ENCODE peak calls at places on chromosome 21, in nine cellular contexts. S is lower lobe of right lung; L is cardiac muscle cell; B is GM23338; K is heart left ventricle; N is HAP-1; U is tibial nerve; H is Peyer's patch; D is effector memory CD4-positive, alpha-beta T cell. F is an unnamed sample. For H3K27me3, the result is how much of the 10 kb centered on the place peaks cover.

GRCh38 chr21:28770867-28771661 is 221.6 kb downstream of the LTN1 start:
- DNase-seq in D (no peak), K (no peak), B (no peak), U (no peak), H (no peak), N (no peak), S (no peak), L (peak), F (no peak)

GRCh38 chr21:39461419-39461818 is 9.6 kb downstream of the SH3BGR start:
- DNase-seq in L (no peak), K (no peak), D (no peak), U (no peak), H (no peak), B (no peak), S (no peak), N (no peak), F (no peak)

GRCh38 chr21:38095220-38095619 is 161.6 kb upstream of the KCNJ15 start:
- DNase-seq in L (no peak), D (no peak), S (no peak), B (no peak), H (no peak), U (no peak), K (no peak), N (no peak), F (no peak)

GRCh38 chr21:25639922-25640670 is 1.0 kb downstream of the JAM2 start:
- DNase-seq in D (no peak), N (peak), H (peak), B (peak), U (peak), S (no peak), K (peak), L (no peak), F (no peak)

GRCh38 chr21:21929228-21929627 is 931.0 kb downstream of the NCAM2 start:
- DNase-seq in S (no peak), L (no peak), K (no peak), D (no peak), H (no peak), N (no peak), B (no peak), U (no peak), F (no peak)

GRCh38 chr21:38790961-38791360 is 14.8 kb upstream of the ETS2 start:
- DNase-seq in K (no peak), L (no peak), B (no peak), D (no peak), H (no peak), U (no peak), N (no peak), S (no peak), F (no peak)

GRCh38 chr21:26067836-26068401 is 102.7 kb downstream of the APP start:
- DNase-seq in L (peak), S (no peak), K (no peak), D (no peak), U (no peak), H (no peak), N (no peak), B (no peak), F (no peak)

GRCh38 chr21:27104749-27105439 is 138.0 kb upstream of the ADAMTS5 start:
- DNase-seq in U (no peak), B (no peak), S (no peak), D (no peak), N (no peak), L (peak), H (no peak), K (no peak), F (no peak)

GRCh38 chr21:44024895-44025353 is 12.8 kb downstream of the TRAPPC10 start:
- DNase-seq in D (no peak), B (peak), H (no peak), N (no peak), L (peak), U (no peak), K (peak), S (peak), F (no peak)

GRCh38 chr21:14452031-14452778 is 69.3 kb upstream of the HSPA13 start:
- DNase-seq in K (no peak), S (no peak), L (peak), H (peak), U (no peak), D (no peak), N (no peak), B (no peak), F (no peak)

GRCh38 chr21:44525431-44526095 is 14.4 kb downstream of the KRTAP10-1 start:
- DNase-seq in U (no peak), L (no peak), H (no peak), D (no peak), B (no peak), S (no peak), N (no peak), K (peak), F (no peak)

GRCh38 chr21:41048141-41048540 is 119.8 kb upstream of the BACE2 start:
- DNase-seq in S (no peak), U (no peak), L (no peak), K (no peak), D (no peak), B (no peak), H (no peak), N (no peak), F (no peak)

GRCh38 chr21:19998450-19998849 is 999.8 kb upstream of the NCAM2 start:
- DNase-seq in L (no peak), B (no peak), U (no peak), N (no peak), S (no peak), D (no peak), K (no peak), H (no peak), F (no peak)

GRCh38 chr21:35602811-35603210 is 457.5 kb downstream of the SETD4 start:
- DNase-seq in S (no peak), K (no peak), L (no peak), B (no peak), D (no peak), U (no peak), H (no peak), N (no peak), F (no peak)

GRCh38 chr21:37659874-37660273 is 256.4 kb downstream of the KCNJ6 start:
- DNase-seq in S (no peak), B (no peak), H (no peak), K (peak), L (no peak), D (no peak), N (no peak), U (no peak), F (no peak)

GRCh38 chr21:24369751-24370150 is 1237.5 kb downstream of the MRPL39 start:
- DNase-seq in D (no peak), U (no peak), B (no peak), K (no peak), H (no peak), L (no peak), N (no peak), S (no peak), F (no peak)

GRCh38 chr21:21000576-21001175 is 2.5 kb downstream of the NCAM2 start:
- DNase-seq in B (no peak), K (no peak), L (no peak), S (no peak), H (no peak), D (no peak), N (no peak), U (no peak), F (no peak)

GRCh38 chr21:17454315-17455027 is 58.4 kb upstream of the CXADR start:
- DNase-seq in L (peak), N (peak), U (peak), D (no peak), B (peak), H (no peak), K (no peak), S (no peak), F (no peak)

GRCh38 chr21:38250991-38251418 is 5.8 kb upstream of the KCNJ15 start:
- DNase-seq in S (no peak), U (no peak), N (no peak), D (no peak), L (no peak), K (no peak), B (peak), H (no peak), F (no peak)

GRCh38 chr21:39125752-39126485 is 57.3 kb downstream of the PSMG1 start:
- DNase-seq in S (no peak), L (peak), K (peak), N (peak), B (peak), D (no peak), U (no peak), H (no peak), F (no peak)

GRCh38 chr21:19541612-19542011 is 1138.0 kb upstream of the TMPRSS15 start:
- DNase-seq in B (no peak), L (no peak), U (no peak), N (no peak), D (no peak), H (no peak), S (no peak), K (no peak), F (no peak)

GRCh38 chr21:44499631-44500030 is 40.4 kb downstream of the KRTAP10-1 start:
- DNase-seq in S (no peak), U (no peak), H (no peak), B (no peak), L (no peak), D (no peak), K (no peak), N (no peak), F (no peak)

GRCh38 chr21:39137248-39138186 is 45.7 kb downstream of the PSMG1 start:
- DNase-seq in U (no peak), N (no peak), K (no peak), S (no peak), H (no peak), L (peak), D (no peak), B (peak), F (no peak)

GRCh38 chr21:26852422-26852821 is 7.2 kb upstream of the ADAMTS1 start:
- DNase-seq in D (no peak), L (no peak), K (no peak), S (no peak), N (peak), B (peak), H (no peak), U (no peak), F (no peak)

GRCh38 chr21:38327984-38328383 is 71.2 kb downstream of the KCNJ15 start:
- DNase-seq in B (no peak), S (no peak), L (no peak), K (no peak), N (no peak), U (no peak), D (no peak), H (no peak), F (no peak)

GRCh38 chr21:28402616-28402989 is 590.1 kb downstream of the LTN1 start:
- DNase-seq in B (no peak), S (no peak), H (no peak), L (no peak), K (no peak), N (no peak), U (no peak), D (no peak), F (no peak)

GRCh38 chr21:39972976-39973375 is 105.7 kb downstream of the PCP4 start:
- DNase-seq in D (no peak), H (no peak), B (no peak), S (no peak), K (no peak), L (no peak), N (no peak), U (no peak), F (no peak)

GRCh38 chr21:28771790-28772501 is 220.7 kb downstream of the LTN1 start:
- DNase-seq in H (no peak), B (no peak), L (peak), K (no peak), N (no peak), U (no peak), S (no peak), D (no peak), F (no peak)

GRCh38 chr21:38990424-38990794 is 184.7 kb downstream of the ETS2 start:
- DNase-seq in H (no peak), U (no peak), S (no peak), K (no peak), D (no peak), B (peak), N (no peak), L (no peak), F (no peak)

GRCh38 chr21:26405735-26406361 is 167.2 kb downstream of the CYYR1 start:
- DNase-seq in H (no peak), N (peak), K (no peak), L (peak), B (peak), D (no peak), S (no peak), U (no peak), F (no peak)

GRCh38 chr21:35565204-35565611 is 495.1 kb downstream of the SETD4 start:
- DNase-seq in S (no peak), D (no peak), B (no peak), N (no peak), U (no peak), H (no peak), L (peak), K (peak), F (no peak)

GRCh38 chr21:30249936-30250335 is 32.8 kb downstream of the KRTAP24-1 start:
- DNase-seq in K (no peak), S (no peak), N (no peak), U (no peak), D (no peak), H (no peak), L (no peak), B (no peak), F (no peak)

GRCh38 chr21:25862596-25862995 is 127.8 kb downstream of the GABPA start:
- DNase-seq in S (no peak), L (peak), H (no peak), U (no peak), B (peak), D (no peak), K (no peak), N (peak), F (no peak)

GRCh38 chr21:31266241-31266640 is 77.8 kb downstream of the TIAM1 start:
- DNase-seq in H (no peak), L (no peak), U (no peak), K (no peak), S (no peak), N (no peak), D (no peak), B (no peak), F (no peak)
- H3K4me3 ChIP-seq in H (no peak), L (no peak), U (no peak), K (no peak), S (no peak), N (no peak), D (no peak), B (no peak), F (no peak)

GRCh38 chr21:45997205-45997494 is 15.6 kb downstream of the COL6A1 start:
- DNase-seq in L (no peak), D (no peak), B (no peak), S (peak), K (peak), U (no peak), N (no peak), H (no peak), F (no peak)

GRCh38 chr21:45999581-46000181 is 18.1 kb downstream of the COL6A1 start:
- DNase-seq in S (no peak), N (peak), B (no peak), D (no peak), H (peak), K (no peak), L (no peak), U (no peak), F (no peak)

GRCh38 chr21:45998871-45999580 is 17.5 kb downstream of the COL6A1 start:
- DNase-seq in H (peak), S (peak), U (no peak), B (no peak), L (no peak), N (no peak), D (no peak), K (peak), F (no peak)

GRCh38 chr21:45997495-45998275 is 16.1 kb downstream of the COL6A1 start:
- DNase-seq in D (no peak), N (peak), K (peak), B (no peak), S (peak), L (no peak), U (peak), H (peak), F (no peak)

GRCh38 chr21:45998276-45998701 is 16.7 kb downstream of the COL6A1 start:
- DNase-seq in S (no peak), H (peak), D (no peak), K (no peak), U (no peak), L (no peak), B (no peak), N (peak), F (no peak)
- H3K27me3 ChIP-seq in S (under half), H (under half), D (under half), K (under half), U (under half), L (under half), B (under half), N (under half), F (under half)

DNA sequence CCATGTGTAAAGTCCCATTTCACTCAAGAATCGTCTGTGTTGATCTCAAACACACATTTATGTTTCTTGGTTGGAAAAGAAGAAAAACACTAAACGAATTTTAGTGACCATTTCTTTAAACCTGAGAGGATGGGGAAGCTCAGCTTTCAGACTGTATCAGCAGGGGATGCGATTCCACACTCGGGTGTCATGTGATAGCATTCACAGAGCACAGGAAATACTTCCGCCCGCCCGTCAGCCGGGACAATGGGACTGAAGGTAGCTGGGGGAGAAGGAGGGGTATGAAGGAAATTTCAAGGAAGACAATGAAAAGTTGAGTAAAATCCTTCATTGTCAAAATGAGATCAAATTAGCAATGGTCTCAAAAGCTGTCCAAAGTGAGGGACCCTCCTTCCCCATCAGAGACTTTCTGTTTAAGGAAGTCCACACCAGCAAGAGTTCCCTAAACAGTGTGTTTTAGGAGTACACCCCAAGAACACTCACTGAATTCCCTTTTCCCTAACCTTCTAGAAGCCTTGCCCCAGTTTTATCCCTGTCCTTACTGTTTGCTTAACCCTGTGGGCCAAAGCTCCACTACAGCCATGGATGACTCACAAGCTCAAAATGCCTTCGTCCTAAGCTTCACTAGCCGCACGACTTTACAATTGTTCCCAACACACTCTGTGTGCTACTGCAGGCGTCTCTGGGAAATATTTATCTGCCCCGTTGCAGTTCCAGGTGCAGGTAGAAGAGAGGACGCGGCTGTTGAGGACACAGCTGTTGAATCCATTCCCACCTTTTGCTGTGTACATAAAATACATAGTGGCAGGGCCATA is 51.4 kb upstream of the SIM2 start:
- DNase-seq in H (no peak), B (peak), K (no peak), L (peak), N (no peak), S (no peak), D (no peak), U (no peak), F (no peak)
- H3K4me3 ChIP-seq in H (no peak), B (no peak), K (no peak), L (no peak), N (no peak), S (no peak), D (no peak), U (no peak), F (no peak)

GRCh38 chr21:45577806-45578801 is 35.9 kb upstream of the SLC19A1 start:
- DNase-seq in H (no peak), K (no peak), N (no peak), B (no peak), U (no peak), L (no peak), S (peak), D (no peak), F (no peak)

GRCh38 chr21:45580181-45580575 is 37.9 kb upstream of the SLC19A1 start:
- DNase-seq in S (peak), B (no peak), D (no peak), U (no peak), L (no peak), N (no peak), H (no peak), K (no peak), F (no peak)

GRCh38 chr21:45576838-45577737 is 34.8 kb upstream of the SLC19A1 start:
- DNase-seq in U (no peak), L (no peak), K (no peak), D (no peak), N (no peak), B (no peak), H (no peak), S (peak), F (no peak)

GRCh38 chr21:45579383-45580180 is 37.3 kb upstream of the SLC19A1 start:
- DNase-seq in N (no peak), D (no peak), S (peak), U (no peak), B (no peak), K (no peak), H (no peak), L (no peak), F (no peak)

DNA sequence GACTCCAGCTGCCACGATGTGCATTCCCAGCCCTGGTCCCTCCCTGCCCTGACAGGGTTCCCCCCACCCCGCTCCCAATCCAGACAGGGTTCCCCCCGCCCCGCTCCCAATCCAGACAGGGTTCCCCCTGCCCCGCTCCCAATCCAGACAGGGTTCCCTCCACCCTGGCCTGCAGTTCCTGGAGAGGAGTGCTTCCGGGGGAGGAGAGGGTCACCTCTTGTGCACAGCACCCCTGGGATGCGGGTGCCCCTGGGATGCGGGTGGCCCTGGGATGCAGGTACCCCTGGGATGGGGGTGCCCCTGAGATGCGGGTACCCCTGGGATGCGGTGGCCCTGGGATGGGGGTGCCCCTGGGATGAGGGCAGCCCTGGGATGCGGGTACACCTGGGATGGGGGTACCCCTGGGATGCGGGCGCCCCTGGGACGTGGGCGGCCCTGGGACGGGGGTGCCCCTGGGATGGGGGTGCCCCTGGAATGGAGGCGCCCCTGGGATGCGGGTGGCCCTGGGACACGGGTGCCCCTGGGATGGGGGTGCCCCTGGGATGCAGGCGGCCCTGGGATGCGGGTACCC is 36.7 kb upstream of the SLC19A1 start:
- DNase-seq in K (no peak), H (no peak), N (no peak), L (no peak), D (no peak), S (peak), U (no peak), B (no peak), F (no peak)
- H3K27me3 ChIP-seq in K (under half), H (under half), N (under half), L (under half), D (under half), S (under half), U (under half), B (under half), F (under half)

F was measured in CD8-positive, alpha-beta T cell.